ENCODE peak calls at places on chromosomes 3 and 15, in ten cellular contexts. J is fibroblast of mammary gland; B is right cardiac atrium; F is effector memory CD4-positive, alpha-beta T cell; S is IMR-90; A is AG09309; I is keratinocyte; V is dorsolateral prefrontal cortex; D is cardiac fibroblast; E is CD8-positive, alpha-beta T cell. R is an unnamed sample.

GRCh38 chr15:64865998-64866520 is 24.3 kb downstream of the PLEKHO2 start:
- DNase-seq in J (peak; percentile 75), B (no peak), F (no peak), S (peak; percentile 98), A (no peak), I (no peak), V (no peak), D (peak; percentile 39), E (no peak), R (peak; percentile 98)

GRCh38 chr3:72265250-72265649 is 480.3 kb upstream of the PROK2 start:
- DNase-seq in J (peak; percentile 66), B (no peak), F (no peak), S (no peak), A (no peak), I (no peak), V (no peak), D (peak; percentile 53), E (no peak), R (peak; percentile 58)

GRCh38 chr3:49132437-49133225 is at the start of gene LAMB2:
- DNase-seq in J (peak; percentile 68), B (peak; percentile 91), F (no peak), S (peak; percentile 74), A (peak; percentile 58), I (peak; percentile 60), V (peak; percentile 53), D (peak; percentile 80), E (no peak), R (peak; percentile 76)

GRCh38 chr15:37028609-37029287 is 71.6 kb downstream of the MEIS2 start:
- DNase-seq in J (peak; percentile 89), B (no peak), F (no peak), S (peak; percentile 42), A (peak; percentile 52), I (no peak), V (no peak), D (peak; percentile 83), E (no peak), R (peak; percentile 72)

GRCh38 chr15:101689901-101690300 is 34.4 kb downstream of the TARS3 start:
- DNase-seq in J (peak; percentile 79), B (no peak), F (no peak), S (peak; percentile 68), A (no peak), I (no peak), V (no peak), D (peak; percentile 78), E (no peak), R (peak; percentile 57)

GRCh38 chr15:99421172-99421656 is 144.6 kb upstream of the MEF2A start:
- DNase-seq in J (no peak), B (no peak), F (no peak), S (peak; percentile 39), A (no peak), I (no peak), V (no peak), D (peak; percentile 23), E (peak; percentile 53), R (peak; percentile 59)

GRCh38 chr3:123809597-123809996 is 74.5 kb downstream of the MYLK start:
- DNase-seq in J (no peak), B (no peak), F (no peak), S (peak; percentile 84), A (peak; percentile 52), I (no peak), V (no peak), D (peak; percentile 75), E (no peak), R (peak; percentile 82)

GRCh38 chr15:59885832-59886231 is 118.3 kb upstream of the FOXB1 start:
- DNase-seq in J (peak; percentile 64), B (no peak), F (no peak), S (no peak), A (no peak), I (peak; percentile 48), V (no peak), D (peak; percentile 31), E (no peak), R (no peak)

GRCh38 chr3:193730976-193731375 is 138.0 kb downstream of the OPA1 start:
- DNase-seq in J (no peak), B (no peak), F (no peak), S (no peak), A (no peak), I (no peak), V (no peak), D (no peak), E (no peak), R (no peak)

GRCh38 chr3:147462856-147463255 is 53.7 kb downstream of the ZIC1 start:
- DNase-seq in J (no peak), B (no peak), F (no peak), S (no peak), A (no peak), I (no peak), V (no peak), D (peak; percentile 0), E (no peak), R (peak; percentile 56)

GRCh38 chr3:9280477-9281219 is 31.2 kb upstream of the SRGAP3 start:
- DNase-seq in J (peak; percentile 18), B (no peak), F (no peak), S (no peak), A (no peak), I (no peak), V (no peak), D (no peak), E (no peak), R (peak; percentile 27)

GRCh38 chr15:32893412-32893811 is 175.6 kb downstream of the GREM1 start:
- DNase-seq in J (peak; percentile 22), B (no peak), F (no peak), S (no peak), A (no peak), I (no peak), V (no peak), D (no peak), E (no peak), R (no peak)

GRCh38 chr3:126476166-126476975 is 680 bp upstream of the ZXDC start:
- DNase-seq in J (peak; percentile 27), B (peak; percentile 86), F (no peak), S (peak; percentile 25), A (no peak), I (peak; percentile 33), V (peak; percentile 38), D (peak; percentile 44), E (no peak), R (peak; percentile 54)

DNA sequence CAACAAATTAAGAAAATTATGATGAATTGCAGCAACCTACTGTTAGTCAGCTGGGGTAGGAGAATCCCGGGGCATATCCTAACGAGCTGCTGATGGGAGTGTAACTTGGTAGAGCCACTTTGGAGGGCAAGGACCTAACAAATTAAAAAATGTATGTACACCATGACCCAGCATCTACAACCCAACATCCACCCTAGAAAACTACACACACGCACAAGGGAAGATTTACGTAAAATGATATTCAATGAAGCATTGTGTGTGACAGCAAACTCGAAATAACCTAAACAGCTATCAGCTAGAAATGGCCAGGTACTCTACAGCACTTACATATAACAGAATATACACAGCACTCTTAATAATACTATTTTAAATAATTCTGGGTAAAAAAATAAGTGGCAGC is 1.8 kb downstream of the BCL2A1 start:
- DNase-seq in J (no peak), B (no peak), F (no peak), S (no peak), A (no peak), I (no peak), V (no peak), D (no peak), E (no peak), R (no peak)
- H3K4me3 ChIP-seq in J (no peak overlapping the region), B (no peak overlapping the region), F (peak overlapping the region; percentile 56), S (no peak overlapping the region), A (no peak overlapping the region), I (no peak overlapping the region), V (no peak overlapping the region), D (no peak overlapping the region), E (peak overlapping the region; percentile 47), R (no peak overlapping the region)

GRCh38 chr3:11186771-11187170 is 32.5 kb downstream of the HRH1 start:
- DNase-seq in J (peak; percentile 82), B (no peak), F (no peak), S (peak; percentile 55), A (peak; percentile 81), I (no peak), V (no peak), D (no peak), E (no peak), R (no peak)

GRCh38 chr3:11185564-11186317 is 31.4 kb downstream of the HRH1 start:
- DNase-seq in J (peak; percentile 95), B (peak; percentile 85), F (no peak), S (peak; percentile 96), A (peak; percentile 96), I (peak; percentile 75), V (no peak), D (peak; percentile 96), E (no peak), R (peak; percentile 88)

GRCh38 chr3:11187678-11188077 is 33.4 kb downstream of the HRH1 start:
- DNase-seq in J (no peak), B (no peak), F (no peak), S (peak; percentile 51), A (peak; percentile 59), I (no peak), V (no peak), D (peak; percentile 50), E (no peak), R (peak; percentile 47)

GRCh38 chr3:11186318-11186692 is 32.0 kb downstream of the HRH1 start:
- DNase-seq in J (no peak), B (no peak), F (no peak), S (no peak), A (no peak), I (no peak), V (no peak), D (no peak), E (no peak), R (no peak)

GRCh38 chr3:11185144-11185543 is 30.9 kb downstream of the HRH1 start:
- DNase-seq in J (no peak), B (no peak), F (no peak), S (no peak), A (no peak), I (no peak), V (no peak), D (no peak), E (no peak), R (no peak)
- H3K4me3 ChIP-seq in J (no peak overlapping the region), B (no peak overlapping the region), F (no peak overlapping the region), S (no peak overlapping the region), A (no peak overlapping the region), I (no peak overlapping the region), V (no peak overlapping the region), D (no peak overlapping the region), E (no peak overlapping the region), R (no peak overlapping the region)

DNA sequence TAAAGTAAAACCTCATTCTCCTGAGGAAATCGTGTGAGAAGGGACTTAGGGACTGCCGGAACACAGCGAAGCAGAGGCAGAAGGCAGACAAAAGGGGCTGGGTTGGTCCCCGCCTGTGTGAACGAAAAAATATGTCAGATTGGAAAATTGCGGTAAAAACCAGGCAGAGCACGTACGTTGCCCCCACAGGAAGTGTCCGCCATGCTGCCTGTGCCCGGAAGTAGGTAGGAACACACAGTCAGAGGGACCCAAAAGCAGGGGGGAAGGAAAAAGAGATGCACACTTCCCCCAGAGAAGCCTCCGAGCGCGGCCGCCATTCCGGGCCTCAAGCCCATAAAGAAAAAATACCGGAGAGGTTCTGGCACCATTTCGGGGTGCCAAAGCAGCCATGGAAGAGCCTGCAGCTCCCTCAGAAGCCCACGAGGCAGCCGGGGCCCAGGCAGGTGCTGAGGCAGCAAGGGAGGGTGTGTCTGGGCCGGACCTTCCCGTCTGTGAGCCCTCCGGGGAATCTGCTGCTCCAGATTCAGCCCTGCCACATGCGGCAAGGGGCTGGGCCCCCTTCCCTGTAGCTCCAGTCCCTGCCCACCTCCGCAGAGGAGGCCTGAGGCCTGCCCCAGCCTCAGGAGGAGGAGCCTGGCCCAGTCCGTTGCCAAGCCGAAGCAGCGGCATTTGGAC is at the start of gene MKRN3:
- DNase-seq in J (no peak), B (peak; percentile 58), F (peak; percentile 5), S (peak; percentile 7), A (peak; percentile 1), I (no peak), V (no peak), D (peak; percentile 59), E (peak; percentile 25), R (peak; percentile 19)
- H3K4me3 ChIP-seq in J (no peak within 1 kb of the TSS), B (no peak within 1 kb of the TSS), F (peak within 1 kb of the TSS; percentile 10), S (no peak within 1 kb of the TSS), A (peak within 1 kb of the TSS; percentile 59), I (no peak within 1 kb of the TSS), V (peak within 1 kb of the TSS; percentile 62), D (peak within 1 kb of the TSS; percentile 14), E (peak within 1 kb of the TSS; percentile 41), R (peak within 1 kb of the TSS; percentile 42)

GRCh38 chr3:170804095-170804494 is 65.9 kb downstream of the RPL22L1 start:
- DNase-seq in J (no peak), B (no peak), F (no peak), S (peak; percentile 28), A (no peak), I (no peak), V (no peak), D (no peak), E (no peak), R (no peak)
- H3K4me3 ChIP-seq in J (no peak overlapping the region), B (no peak overlapping the region), F (no peak overlapping the region), S (no peak overlapping the region), A (no peak overlapping the region), I (no peak overlapping the region), V (no peak overlapping the region), D (no peak overlapping the region), E (no peak overlapping the region), R (no peak overlapping the region)

R was measured in choroid plexus epithelial cell.